ENCODE peak calls at places on chromosome 16, in five cellular contexts. One of them, this sample, is unnamed.

GRCh38 chr16:75070055-75070841 is 46.3 kb downstream of the LDHD start:
- DNase-seq in renal cortical epithelial cell: no peak
- DNase-seq in stimulated activated CD4-positive, alpha-beta T cell treated with anti-CD3 and anti-CD28 coated beads, Interleukin-1b, Interleukin-23, amount 100 ng/mL, for 1 hour: no peak
- DNase-seq in GM04504: no peak
- DNase-seq in HFF-Myc: no peak
- DNase-seq in this sample: no peak

GRCh38 chr16:54928421-54929089 is 2.1 kb upstream of the IRX5 start:
- DNase-seq in renal cortical epithelial cell: no peak
- DNase-seq in stimulated activated CD4-positive, alpha-beta T cell treated with anti-CD3 and anti-CD28 coated beads, Interleukin-1b, Interleukin-23, amount 100 ng/mL, for 1 hour: no peak
- DNase-seq in GM04504: peak; percentile 34
- DNase-seq in HFF-Myc: no peak
- DNase-seq in this sample: no peak

GRCh38 chr16:79843631-79844043 is 243.1 kb upstream of the MAF start:
- DNase-seq in renal cortical epithelial cell: no peak
- DNase-seq in stimulated activated CD4-positive, alpha-beta T cell treated with anti-CD3 and anti-CD28 coated beads, Interleukin-1b, Interleukin-23, amount 100 ng/mL, for 1 hour: no peak
- DNase-seq in GM04504: no peak
- DNase-seq in HFF-Myc: no peak
- DNase-seq in this sample: no peak

GRCh38 chr16:11391576-11391975 is 46.3 kb downstream of the RMI2 start:
- DNase-seq in renal cortical epithelial cell: no peak
- DNase-seq in stimulated activated CD4-positive, alpha-beta T cell treated with anti-CD3 and anti-CD28 coated beads, Interleukin-1b, Interleukin-23, amount 100 ng/mL, for 1 hour: no peak
- DNase-seq in GM04504: no peak
- DNase-seq in HFF-Myc: no peak
- DNase-seq in this sample: no peak

GRCh38 chr16:85898521-85899442 is at the start of gene IRF8:
- DNase-seq in renal cortical epithelial cell: peak; percentile 34
- DNase-seq in stimulated activated CD4-positive, alpha-beta T cell treated with anti-CD3 and anti-CD28 coated beads, Interleukin-1b, Interleukin-23, amount 100 ng/mL, for 1 hour: peak; percentile 17
- DNase-seq in GM04504: no peak
- DNase-seq in HFF-Myc: no peak
- DNase-seq in this sample: no peak

GRCh38 chr16:10876799-10877341 is at the start of gene CIITA:
- DNase-seq in renal cortical epithelial cell: peak; percentile 76
- DNase-seq in stimulated activated CD4-positive, alpha-beta T cell treated with anti-CD3 and anti-CD28 coated beads, Interleukin-1b, Interleukin-23, amount 100 ng/mL, for 1 hour: no peak
- DNase-seq in GM04504: peak; percentile 65
- DNase-seq in HFF-Myc: no peak
- DNase-seq in this sample: peak; percentile 50

GRCh38 chr16:378821-379182 is 3.0 kb downstream of the PGAP6 start:
- DNase-seq in renal cortical epithelial cell: no peak
- DNase-seq in stimulated activated CD4-positive, alpha-beta T cell treated with anti-CD3 and anti-CD28 coated beads, Interleukin-1b, Interleukin-23, amount 100 ng/mL, for 1 hour: no peak
- DNase-seq in GM04504: no peak
- DNase-seq in HFF-Myc: no peak
- DNase-seq in this sample: no peak

GRCh38 chr16:64544859-64545258 is 577.0 kb downstream of the CDH11 start:
- DNase-seq in renal cortical epithelial cell: no peak
- DNase-seq in stimulated activated CD4-positive, alpha-beta T cell treated with anti-CD3 and anti-CD28 coated beads, Interleukin-1b, Interleukin-23, amount 100 ng/mL, for 1 hour: no peak
- DNase-seq in GM04504: no peak
- DNase-seq in HFF-Myc: no peak
- DNase-seq in this sample: no peak

GRCh38 chr16:4904108-4904941 is 32.6 kb downstream of the PPL start:
- DNase-seq in renal cortical epithelial cell: no peak
- DNase-seq in stimulated activated CD4-positive, alpha-beta T cell treated with anti-CD3 and anti-CD28 coated beads, Interleukin-1b, Interleukin-23, amount 100 ng/mL, for 1 hour: no peak
- DNase-seq in GM04504: no peak
- DNase-seq in HFF-Myc: no peak
- DNase-seq in this sample: no peak

GRCh38 chr16:5615868-5616642 is 518.5 kb upstream of the EEF2KMT start:
- DNase-seq in renal cortical epithelial cell: no peak
- DNase-seq in stimulated activated CD4-positive, alpha-beta T cell treated with anti-CD3 and anti-CD28 coated beads, Interleukin-1b, Interleukin-23, amount 100 ng/mL, for 1 hour: no peak
- DNase-seq in GM04504: no peak
- DNase-seq in HFF-Myc: peak; percentile 6
- DNase-seq in this sample: no peak

GRCh38 chr16:47004652-47005051 is 31.2 kb upstream of the DNAJA2 start:
- DNase-seq in renal cortical epithelial cell: no peak
- DNase-seq in stimulated activated CD4-positive, alpha-beta T cell treated with anti-CD3 and anti-CD28 coated beads, Interleukin-1b, Interleukin-23, amount 100 ng/mL, for 1 hour: no peak
- DNase-seq in GM04504: no peak
- DNase-seq in HFF-Myc: no peak
- DNase-seq in this sample: no peak

GRCh38 chr16:4244254-4244812 is 2.5 kb upstream of the SRL start:
- DNase-seq in renal cortical epithelial cell: peak; percentile 54
- DNase-seq in stimulated activated CD4-positive, alpha-beta T cell treated with anti-CD3 and anti-CD28 coated beads, Interleukin-1b, Interleukin-23, amount 100 ng/mL, for 1 hour: no peak
- DNase-seq in GM04504: no peak
- DNase-seq in HFF-Myc: peak; percentile 20
- DNase-seq in this sample: no peak

GRCh38 chr16:55487048-55487803 is 8.2 kb downstream of the MMP2 start:
- DNase-seq in renal cortical epithelial cell: no peak
- DNase-seq in stimulated activated CD4-positive, alpha-beta T cell treated with anti-CD3 and anti-CD28 coated beads, Interleukin-1b, Interleukin-23, amount 100 ng/mL, for 1 hour: no peak
- DNase-seq in GM04504: peak; percentile 93
- DNase-seq in HFF-Myc: peak; percentile 81
- DNase-seq in this sample: no peak

GRCh38 chr16:83903739-83904138 is 4.8 kb downstream of the MLYCD start:
- DNase-seq in renal cortical epithelial cell: no peak
- DNase-seq in stimulated activated CD4-positive, alpha-beta T cell treated with anti-CD3 and anti-CD28 coated beads, Interleukin-1b, Interleukin-23, amount 100 ng/mL, for 1 hour: no peak
- DNase-seq in GM04504: no peak
- DNase-seq in HFF-Myc: no peak
- DNase-seq in this sample: no peak

GRCh38 chr16:30470170-30470512 is 2.4 kb upstream of the ITGAL start:
- DNase-seq in renal cortical epithelial cell: no peak
- DNase-seq in stimulated activated CD4-positive, alpha-beta T cell treated with anti-CD3 and anti-CD28 coated beads, Interleukin-1b, Interleukin-23, amount 100 ng/mL, for 1 hour: no peak
- DNase-seq in GM04504: no peak
- DNase-seq in HFF-Myc: no peak
- DNase-seq in this sample: no peak

GRCh38 chr16:85169333-85170065 is 57.2 kb upstream of the CIBAR2 start:
- DNase-seq in renal cortical epithelial cell: no peak
- DNase-seq in stimulated activated CD4-positive, alpha-beta T cell treated with anti-CD3 and anti-CD28 coated beads, Interleukin-1b, Interleukin-23, amount 100 ng/mL, for 1 hour: no peak
- DNase-seq in GM04504: no peak
- DNase-seq in HFF-Myc: no peak
- DNase-seq in this sample: no peak

GRCh38 chr16:87366288-87366687 is 17.3 kb downstream of the FBXO31 start:
- DNase-seq in renal cortical epithelial cell: no peak
- DNase-seq in stimulated activated CD4-positive, alpha-beta T cell treated with anti-CD3 and anti-CD28 coated beads, Interleukin-1b, Interleukin-23, amount 100 ng/mL, for 1 hour: no peak
- DNase-seq in GM04504: no peak
- DNase-seq in HFF-Myc: no peak
- DNase-seq in this sample: no peak

GRCh38 chr16:69182730-69183416 is 4.1 kb upstream of the SNTB2 start:
- DNase-seq in renal cortical epithelial cell: no peak
- DNase-seq in stimulated activated CD4-positive, alpha-beta T cell treated with anti-CD3 and anti-CD28 coated beads, Interleukin-1b, Interleukin-23, amount 100 ng/mL, for 1 hour: no peak
- DNase-seq in GM04504: no peak
- DNase-seq in HFF-Myc: no peak
- DNase-seq in this sample: no peak

GRCh38 chr16:57091990-57092785 is at the start of gene CPNE2:
- DNase-seq in renal cortical epithelial cell: no peak
- DNase-seq in stimulated activated CD4-positive, alpha-beta T cell treated with anti-CD3 and anti-CD28 coated beads, Interleukin-1b, Interleukin-23, amount 100 ng/mL, for 1 hour: no peak
- DNase-seq in GM04504: no peak
- DNase-seq in HFF-Myc: no peak
- DNase-seq in this sample: no peak

GRCh38 chr16:17351471-17352045 is 119.2 kb downstream of the XYLT1 start:
- DNase-seq in renal cortical epithelial cell: no peak
- DNase-seq in stimulated activated CD4-positive, alpha-beta T cell treated with anti-CD3 and anti-CD28 coated beads, Interleukin-1b, Interleukin-23, amount 100 ng/mL, for 1 hour: no peak
- DNase-seq in GM04504: no peak
- DNase-seq in HFF-Myc: no peak
- DNase-seq in this sample: no peak

GRCh38 chr16:102060-102855 is 24.2 kb downstream of the MPG start:
- DNase-seq in renal cortical epithelial cell: peak; percentile 59
- DNase-seq in stimulated activated CD4-positive, alpha-beta T cell treated with anti-CD3 and anti-CD28 coated beads, Interleukin-1b, Interleukin-23, amount 100 ng/mL, for 1 hour: no peak
- DNase-seq in GM04504: no peak
- DNase-seq in HFF-Myc: no peak
- DNase-seq in this sample: no peak

GRCh38 chr16:29900102-29900887 is at the start of gene ASPHD1:
- DNase-seq in renal cortical epithelial cell: peak; percentile 82
- DNase-seq in stimulated activated CD4-positive, alpha-beta T cell treated with anti-CD3 and anti-CD28 coated beads, Interleukin-1b, Interleukin-23, amount 100 ng/mL, for 1 hour: peak; percentile 6
- DNase-seq in GM04504: peak; percentile 57
- DNase-seq in HFF-Myc: peak; percentile 35
- DNase-seq in this sample: no peak

GRCh38 chr16:27239026-27239425 is 29.5 kb downstream of the NSMCE1 start:
- DNase-seq in renal cortical epithelial cell: no peak
- DNase-seq in stimulated activated CD4-positive, alpha-beta T cell treated with anti-CD3 and anti-CD28 coated beads, Interleukin-1b, Interleukin-23, amount 100 ng/mL, for 1 hour: no peak
- DNase-seq in GM04504: no peak
- DNase-seq in HFF-Myc: no peak
- DNase-seq in this sample: no peak

GRCh38 chr16:75354170-75354569 is 79.1 kb downstream of the CFDP1 start:
- DNase-seq in renal cortical epithelial cell: no peak
- DNase-seq in stimulated activated CD4-positive, alpha-beta T cell treated with anti-CD3 and anti-CD28 coated beads, Interleukin-1b, Interleukin-23, amount 100 ng/mL, for 1 hour: no peak
- DNase-seq in GM04504: no peak
- DNase-seq in HFF-Myc: no peak
- DNase-seq in this sample: no peak

This sample was measured in esophagus squamous epithelium.